ENCODE peak calls at places on chromosomes 4 and X, in five cellular contexts. One of them, this sample, is unnamed.

GRCh38 chr4:113584407-113585150 is 177.0 kb downstream of the CAMK2D start:
- DNase-seq in AG09319: no peak
- DNase-seq in lung: no peak
- DNase-seq in epithelial cell of esophagus: no peak
- DNase-seq in fibroblast of mammary gland: peak; percentile 69
- DNase-seq in this sample: no peak

GRCh38 chrX:133654801-133655200 is 239.5 kb upstream of the GPC4 start:
- DNase-seq in AG09319: no peak
- DNase-seq in lung: no peak
- DNase-seq in epithelial cell of esophagus: peak; percentile 46
- DNase-seq in fibroblast of mammary gland: peak; percentile 84
- DNase-seq in this sample: no peak

GRCh38 chr4:147768113-147768512 is 36.2 kb downstream of the ARHGAP10 start:
- DNase-seq in AG09319: no peak
- DNase-seq in lung: no peak
- DNase-seq in epithelial cell of esophagus: peak; percentile 83
- DNase-seq in fibroblast of mammary gland: peak; percentile 69
- DNase-seq in this sample: no peak

GRCh38 chrX:150642421-150642820 is 50.8 kb upstream of the MTMR1 start:
- DNase-seq in AG09319: no peak
- DNase-seq in lung: no peak
- DNase-seq in epithelial cell of esophagus: peak; percentile 73
- DNase-seq in fibroblast of mammary gland: no peak
- DNase-seq in this sample: no peak

GRCh38 chrX:103586314-103586646 is 965 bp downstream of the TCEAL4 start:
- DNase-seq in AG09319: no peak
- DNase-seq in lung: no peak
- DNase-seq in epithelial cell of esophagus: peak; percentile 20
- DNase-seq in fibroblast of mammary gland: no peak
- DNase-seq in this sample: no peak

GRCh38 chr4:23891064-23891421 is 1.2 kb upstream of the PPARGC1A start:
- DNase-seq in AG09319: no peak
- DNase-seq in lung: no peak
- DNase-seq in epithelial cell of esophagus: no peak
- DNase-seq in fibroblast of mammary gland: no peak
- DNase-seq in this sample: no peak

GRCh38 chr4:78222575-78223186 is 165.6 kb downstream of the FRAS1 start:
- DNase-seq in AG09319: no peak
- DNase-seq in lung: no peak
- DNase-seq in epithelial cell of esophagus: no peak
- DNase-seq in fibroblast of mammary gland: no peak
- DNase-seq in this sample: no peak

GRCh38 chrX:38538134-38538533 is 23.2 kb upstream of the TSPAN7 start:
- DNase-seq in AG09319: no peak
- DNase-seq in lung: no peak
- DNase-seq in epithelial cell of esophagus: peak; percentile 60
- DNase-seq in fibroblast of mammary gland: no peak
- DNase-seq in this sample: no peak

GRCh38 chrX:21802054-21802660 is 37.3 kb upstream of the MBTPS2 start:
- DNase-seq in AG09319: no peak
- DNase-seq in lung: no peak
- DNase-seq in epithelial cell of esophagus: no peak
- DNase-seq in fibroblast of mammary gland: no peak
- DNase-seq in this sample: no peak

GRCh38 chr4:154467886-154468285 is 23.7 kb downstream of the DCHS2 start:
- DNase-seq in AG09319: no peak
- DNase-seq in lung: no peak
- DNase-seq in epithelial cell of esophagus: peak; percentile 92
- DNase-seq in fibroblast of mammary gland: peak; percentile 40
- DNase-seq in this sample: no peak

GRCh38 chrX:633655-634305 is 3.2 kb downstream of the SHOX start:
- DNase-seq in AG09319: no peak
- DNase-seq in lung: no peak
- DNase-seq in epithelial cell of esophagus: no peak
- DNase-seq in fibroblast of mammary gland: no peak
- DNase-seq in this sample: no peak

GRCh38 chr4:152301381-152301780 is 234.5 kb downstream of the FBXW7 start:
- DNase-seq in AG09319: no peak
- DNase-seq in lung: no peak
- DNase-seq in epithelial cell of esophagus: no peak
- DNase-seq in fibroblast of mammary gland: no peak
- DNase-seq in this sample: no peak

GRCh38 chr4:7155611-7156071 is 36.7 kb upstream of the SORCS2 start:
- DNase-seq in AG09319: no peak
- DNase-seq in lung: no peak
- DNase-seq in epithelial cell of esophagus: no peak
- DNase-seq in fibroblast of mammary gland: peak; percentile 56
- DNase-seq in this sample: peak; percentile 58
- TF ChIP-seq CTCF in AG09319: no peak
- TF ChIP-seq CTCF in lung: no peak
- TF ChIP-seq CTCF in epithelial cell of esophagus: no peak
- TF ChIP-seq CTCF in fibroblast of mammary gland: no peak
- TF ChIP-seq CTCF in this sample: no peak

GRCh38 chrX:30343206-30343605 is 34.0 kb upstream of the NR0B1 start:
- DNase-seq in AG09319: no peak
- DNase-seq in lung: no peak
- DNase-seq in epithelial cell of esophagus: no peak
- DNase-seq in fibroblast of mammary gland: no peak
- DNase-seq in this sample: no peak
- TF ChIP-seq CTCF in AG09319: no peak
- TF ChIP-seq CTCF in lung: no peak
- TF ChIP-seq CTCF in epithelial cell of esophagus: no peak
- TF ChIP-seq CTCF in fibroblast of mammary gland: no peak
- TF ChIP-seq CTCF in this sample: no peak

GRCh38 chrX:71910526-71911022 is at the start of gene NHSL2:
- DNase-seq in AG09319: no peak
- DNase-seq in lung: no peak
- DNase-seq in epithelial cell of esophagus: no peak
- DNase-seq in fibroblast of mammary gland: peak; percentile 26
- DNase-seq in this sample: no peak

GRCh38 chrX:71911731-71912050 is 1.0 kb downstream of the NHSL2 start:
- DNase-seq in AG09319: no peak
- DNase-seq in lung: no peak
- DNase-seq in epithelial cell of esophagus: no peak
- DNase-seq in fibroblast of mammary gland: no peak
- DNase-seq in this sample: no peak

GRCh38 chrX:71908387-71908786 is 2.3 kb upstream of the NHSL2 start:
- DNase-seq in AG09319: no peak
- DNase-seq in lung: no peak
- DNase-seq in epithelial cell of esophagus: no peak
- DNase-seq in fibroblast of mammary gland: no peak
- DNase-seq in this sample: no peak

GRCh38 chrX:71911023-71911730 is 532 bp downstream of the NHSL2 start:
- DNase-seq in AG09319: no peak
- DNase-seq in lung: no peak
- DNase-seq in epithelial cell of esophagus: peak; percentile 2
- DNase-seq in fibroblast of mammary gland: no peak
- DNase-seq in this sample: no peak

GRCh38 chrX:71909956-71910355 is 689 bp upstream of the NHSL2 start:
- DNase-seq in AG09319: no peak
- DNase-seq in lung: no peak
- DNase-seq in epithelial cell of esophagus: no peak
- DNase-seq in fibroblast of mammary gland: peak; percentile 23
- DNase-seq in this sample: no peak
- TF ChIP-seq CTCF in AG09319: peak; percentile 41
- TF ChIP-seq CTCF in lung: no peak
- TF ChIP-seq CTCF in epithelial cell of esophagus: no peak
- TF ChIP-seq CTCF in fibroblast of mammary gland: peak; percentile 44
- TF ChIP-seq CTCF in this sample: no peak

GRCh38 chr4:127211377-127212268 is 421.1 kb upstream of the INTU start:
- DNase-seq in AG09319: no peak
- DNase-seq in lung: no peak
- DNase-seq in epithelial cell of esophagus: no peak
- DNase-seq in fibroblast of mammary gland: no peak
- DNase-seq in this sample: no peak

GRCh38 chr4:127212701-127213100 is 420.1 kb upstream of the INTU start:
- DNase-seq in AG09319: no peak
- DNase-seq in lung: no peak
- DNase-seq in epithelial cell of esophagus: no peak
- DNase-seq in fibroblast of mammary gland: no peak
- DNase-seq in this sample: no peak

GRCh38 chr4:127212269-127212580 is 420.5 kb upstream of the INTU start:
- DNase-seq in AG09319: no peak
- DNase-seq in lung: no peak
- DNase-seq in epithelial cell of esophagus: no peak
- DNase-seq in fibroblast of mammary gland: no peak
- DNase-seq in this sample: no peak

GRCh38 chr4:127214001-127214400 is 418.8 kb upstream of the INTU start:
- DNase-seq in AG09319: no peak
- DNase-seq in lung: no peak
- DNase-seq in epithelial cell of esophagus: no peak
- DNase-seq in fibroblast of mammary gland: no peak
- DNase-seq in this sample: peak; percentile 55

DNA sequence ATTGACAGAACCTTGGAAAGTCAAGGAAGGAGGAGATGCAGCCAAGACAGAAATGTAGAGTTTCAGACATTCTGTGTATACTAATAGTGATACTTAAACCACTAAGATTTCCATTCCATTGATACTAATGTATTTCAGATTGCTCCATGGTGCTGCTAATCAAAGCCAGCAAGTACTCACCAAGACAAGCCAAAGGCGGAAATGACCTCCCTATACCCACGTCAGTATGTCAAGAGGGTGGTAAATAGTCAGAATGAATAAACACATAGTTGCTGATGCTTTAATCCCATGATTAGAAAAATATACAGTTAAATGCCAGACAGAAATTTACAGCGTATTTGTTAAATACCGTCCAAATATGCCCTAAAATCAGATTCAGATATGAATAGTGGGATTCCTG is 417.8 kb upstream of the INTU start:
- DNase-seq in AG09319: peak; percentile 35
- DNase-seq in lung: no peak
- DNase-seq in epithelial cell of esophagus: no peak
- DNase-seq in fibroblast of mammary gland: no peak
- DNase-seq in this sample: no peak
- TF ChIP-seq CTCF in AG09319: no peak
- TF ChIP-seq CTCF in lung: no peak
- TF ChIP-seq CTCF in epithelial cell of esophagus: no peak
- TF ChIP-seq CTCF in fibroblast of mammary gland: no peak
- TF ChIP-seq CTCF in this sample: no peak

DNA sequence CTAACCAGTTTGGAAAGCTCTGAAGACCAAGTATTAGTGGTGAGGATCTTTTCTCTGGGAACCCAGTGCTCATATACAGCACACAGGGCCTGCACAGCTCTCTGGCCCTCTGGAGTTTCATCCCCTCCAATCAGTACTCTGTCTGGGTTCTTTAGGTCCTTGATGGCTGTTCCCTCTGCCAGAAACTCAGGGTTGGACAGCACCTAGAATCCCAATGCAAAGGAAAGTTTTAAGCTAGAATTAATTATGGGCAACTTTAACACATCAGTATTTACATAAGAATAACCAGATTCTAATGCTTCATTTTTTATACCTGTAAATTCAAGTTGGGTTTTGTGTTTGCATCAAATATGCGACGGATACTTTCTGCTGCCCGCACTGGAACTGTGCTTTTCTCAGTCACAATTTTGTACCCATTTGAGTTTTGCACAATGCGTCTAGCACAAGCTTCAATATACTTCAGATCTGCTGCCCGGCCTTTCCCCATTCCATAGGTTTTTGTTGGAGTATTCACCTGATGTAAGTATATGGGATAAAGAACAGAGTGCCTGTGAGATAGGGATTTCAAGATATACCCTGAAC is 16.8 kb downstream of the UGDH start:
- DNase-seq in AG09319: no peak
- DNase-seq in lung: no peak
- DNase-seq in epithelial cell of esophagus: no peak
- DNase-seq in fibroblast of mammary gland: no peak
- DNase-seq in this sample: no peak
- TF ChIP-seq CTCF in AG09319: no peak
- TF ChIP-seq CTCF in lung: no peak
- TF ChIP-seq CTCF in epithelial cell of esophagus: no peak
- TF ChIP-seq CTCF in fibroblast of mammary gland: no peak
- TF ChIP-seq CTCF in this sample: no peak

DNA sequence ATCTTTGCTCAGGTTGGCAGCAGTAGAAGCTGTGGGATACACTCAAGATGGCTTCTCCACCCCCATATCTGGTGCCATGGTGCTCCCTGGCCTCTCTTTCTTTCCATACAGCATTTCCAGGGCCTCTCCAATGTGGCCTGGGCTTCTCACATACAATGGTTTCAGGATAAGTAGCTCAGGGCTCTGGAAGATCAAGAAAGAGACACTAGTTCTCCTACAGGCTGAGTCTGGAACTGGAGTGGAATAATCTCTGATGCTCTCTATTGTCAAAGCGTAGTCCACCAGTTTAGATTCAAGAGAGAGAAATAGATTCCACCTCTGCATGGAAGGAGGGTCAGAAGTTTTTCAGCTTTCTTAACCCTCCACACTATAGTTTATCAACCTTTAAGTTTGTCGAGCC is 138.2 kb upstream of the AADAT start:
- DNase-seq in AG09319: no peak
- DNase-seq in lung: no peak
- DNase-seq in epithelial cell of esophagus: no peak
- DNase-seq in fibroblast of mammary gland: no peak
- DNase-seq in this sample: no peak
- TF ChIP-seq CTCF in AG09319: no peak
- TF ChIP-seq CTCF in lung: no peak
- TF ChIP-seq CTCF in epithelial cell of esophagus: peak; percentile 16
- TF ChIP-seq CTCF in fibroblast of mammary gland: peak; percentile 3
- TF ChIP-seq CTCF in this sample: no peak